ENCODE peak calls at places on chromosomes 12 and 14, in five cellular contexts. T, S, O, X and K are unnamed samples.

GRCh38 chr14:82230748-82231147 is 697.1 kb upstream of the SEL1L start:
- DNase-seq in X (no peak), O (no peak), S (no peak), T (no peak), K (no peak)

GRCh38 chr12:1642513-1642912 is 13.5 kb downstream of the WNT5B start:
- DNase-seq in S (no peak), O (no peak), T (no peak), X (no peak), K (no peak)

GRCh38 chr12:37666069-37666781 is 650.3 kb upstream of the ALG10B start:
- DNase-seq in S (no peak), X (no peak), T (no peak), O (no peak), K (no peak)

GRCh38 chr12:52655720-52656124 is 3.7 kb upstream of the KRT2 start:
- DNase-seq in X (no peak), T (no peak), S (no peak), O (no peak), K (no peak)

GRCh38 chr12:58513866-58514265 is 406.4 kb downstream of the LRIG3 start:
- DNase-seq in T (no peak), S (no peak), O (no peak), X (no peak), K (no peak)

GRCh38 chr12:110689601-110690430 is 901 bp upstream of the HVCN1 start:
- DNase-seq in X (no peak), T (no peak), S (peak), O (no peak), K (no peak)

GRCh38 chr12:89884365-89884915 is 175.8 kb upstream of the ATP2B1 start:
- DNase-seq in X (no peak), O (no peak), S (no peak), T (no peak), K (no peak)

GRCh38 chr12:121250359-121250758 is 40.4 kb downstream of the P2RX4 start:
- DNase-seq in X (no peak), T (no peak), O (no peak), S (no peak), K (no peak)

GRCh38 chr12:53274445-53274844 is 6.3 kb downstream of the ESPL1 start:
- DNase-seq in T (no peak), S (no peak), O (no peak), X (no peak), K (no peak)

GRCh38 chr14:76958975-76959710 is 69.4 kb downstream of the IRF2BPL start:
- DNase-seq in T (peak), O (peak), X (no peak), S (no peak), K (no peak)

GRCh38 chr14:91230363-91231035 is 14.0 kb downstream of the GPR68 start:
- DNase-seq in O (peak), T (no peak), S (no peak), X (no peak), K (no peak)

GRCh38 chr14:52776816-52777215 is 14.6 kb downstream of the GNPNAT1 start:
- DNase-seq in O (no peak), T (no peak), X (no peak), S (no peak), K (no peak)